ENCODE peak calls at places on chromosome X, in five cellular contexts. V is NCI-H2081; E is foreskin fibroblast; S is naive thymus-derived CD4-positive, alpha-beta T cell; Z is SIG-M5. B is an unnamed sample.

GRCh38 chrX:41050359-41050758 is 34.9 kb upstream of the USP9X start:
- DNase-seq in V (no peak), E (no peak), S (no peak), Z (no peak), B (no peak)

GRCh38 chrX:1391707-1392375 is at the start of gene SLC25A6:
- DNase-seq in V (no peak), E (peak), S (peak), Z (no peak), B (peak)

GRCh38 chrX:102658551-102658950 is 7.3 kb downstream of the GPRASP1 start:
- DNase-seq in V (no peak), E (peak), S (no peak), Z (no peak), B (no peak)

GRCh38 chrX:9682456-9682855 is 83.2 kb downstream of the GPR143 start:
- DNase-seq in V (no peak), E (peak), S (no peak), Z (no peak), B (no peak)

GRCh38 chrX:50996930-50997329 is 86.4 kb downstream of the BMP15 start:
- DNase-seq in V (no peak), E (no peak), S (no peak), Z (no peak), B (no peak)

GRCh38 chrX:14673764-14674163 is 144.4 kb downstream of the GLRA2 start:
- DNase-seq in V (peak), E (peak), S (no peak), Z (no peak), B (peak)

GRCh38 chrX:110414679-110415439 is 56.2 kb downstream of the RTL9 start:
- DNase-seq in V (no peak), E (peak), S (no peak), Z (no peak), B (no peak)

GRCh38 chrX:10482262-10482661 is 138.1 kb downstream of the MID1 start:
- DNase-seq in V (no peak), E (no peak), S (no peak), Z (no peak), B (no peak)

GRCh38 chrX:41051303-41051702 is 33.9 kb upstream of the USP9X start:
- DNase-seq in V (no peak), E (no peak), S (no peak), Z (no peak), B (no peak)

GRCh38 chrX:13464599-13465275 is 104.7 kb upstream of the EGFL6 start:
- DNase-seq in V (no peak), E (no peak), S (no peak), Z (no peak), B (no peak)

GRCh38 chrX:7261672-7262332 is 113.8 kb upstream of the PUDP start:
- DNase-seq in V (no peak), E (no peak), S (no peak), Z (no peak), B (no peak)

GRCh38 chrX:40971736-40972135 is 113.5 kb upstream of the USP9X start:
- DNase-seq in V (no peak), E (no peak), S (no peak), Z (no peak), B (peak)

GRCh38 chrX:108439434-108439883 is at the start of gene COL4A5:
- DNase-seq in V (peak), E (peak), S (no peak), Z (no peak), B (peak)

GRCh38 chrX:100864967-100865366 is 9.2 kb downstream of the NOX1 start:
- DNase-seq in V (no peak), E (peak), S (no peak), Z (no peak), B (no peak)

GRCh38 chrX:124344246-124344645 is 2.1 kb upstream of the SH2D1A start:
- DNase-seq in V (no peak), E (no peak), S (no peak), Z (no peak), B (no peak)

GRCh38 chrX:138885886-138886285 is 174.4 kb upstream of the FGF13 start:
- DNase-seq in V (no peak), E (peak), S (no peak), Z (no peak), B (no peak)

GRCh38 chrX:155985208-155985607 is 12.3 kb upstream of the IL9R start:
- DNase-seq in V (no peak), E (no peak), S (no peak), Z (no peak), B (no peak)

GRCh38 chrX:78455901-78456300 is 128.5 kb upstream of the CYSLTR1 start:
- DNase-seq in V (no peak), E (peak), S (no peak), Z (no peak), B (no peak)

GRCh38 chrX:29229802-29230201 is 642.6 kb downstream of the IL1RAPL1 start:
- DNase-seq in V (no peak), E (peak), S (no peak), Z (no peak), B (no peak)

GRCh38 chrX:153157450-153157849 is 21.6 kb upstream of the MAGEA1 start:
- DNase-seq in V (no peak), E (no peak), S (no peak), Z (no peak), B (no peak)

GRCh38 chrX:16305187-16305586 is 137.9 kb downstream of the MAGEB17 start:
- DNase-seq in V (no peak), E (no peak), S (no peak), Z (no peak), B (no peak)

GRCh38 chrX:39758791-39759525 is 338.8 kb downstream of the BCOR start:
- DNase-seq in V (no peak), E (no peak), S (no peak), Z (no peak), B (no peak)

B was measured in A673.